ENCODE peak calls at places on chromosomes 11 and 22, in seven cellular contexts. O is K562, W is HCT116, L is T47D, Q is HepG2, H is GM12878, E is H1. Y is an unnamed sample.

GRCh38 chr11:33040127-33040861 is 922 bp downstream of the TCP11L1 start:
- DNase-seq in O (peak; percentile 21), W (no peak), L (peak; percentile 17), Q (no peak), H (no peak), E (no peak), Y (peak; percentile 43)

GRCh38 chr11:33438311-33438710 is 181.1 kb downstream of the HIPK3 start:
- DNase-seq in O (no peak), W (no peak), L (no peak), Q (no peak), H (no peak), E (no peak), Y (no peak)

GRCh38 chr22:42697542-42698013 is 23.1 kb downstream of the A4GALT start:
- DNase-seq in O (no peak), W (peak; percentile 49), L (no peak), Q (peak; percentile 61), H (no peak), E (no peak), Y (no peak)

GRCh38 chr11:92131289-92131890 is 93.2 kb upstream of the FAT3 start:
- DNase-seq in O (no peak), W (no peak), L (no peak), Q (no peak), H (no peak), E (no peak), Y (no peak)

GRCh38 chr11:45061641-45062040 is 84.8 kb upstream of the PRDM11 start:
- DNase-seq in O (no peak), W (no peak), L (no peak), Q (no peak), H (no peak), E (no peak), Y (no peak)

GRCh38 chr11:2567026-2567671 is 122.3 kb downstream of the KCNQ1 start:
- DNase-seq in O (no peak), W (no peak), L (no peak), Q (peak; percentile 48), H (no peak), E (no peak), Y (no peak)

GRCh38 chr22:43263645-43264514 is 76.9 kb upstream of the TTLL12 start:
- DNase-seq in O (peak; percentile 89), W (peak; percentile 48), L (no peak), Q (peak; percentile 64), H (peak; percentile 85), E (no peak), Y (peak; percentile 66)

GRCh38 chr11:8807544-8808225 is 103.3 kb upstream of the AKIP1 start:
- DNase-seq in O (no peak), W (no peak), L (peak; percentile 16), Q (no peak), H (no peak), E (no peak), Y (no peak)

GRCh38 chr22:17087176-17088131 is 2.7 kb downstream of the IL17RA start:
- DNase-seq in O (peak; percentile 27), W (no peak), L (no peak), Q (no peak), H (peak; percentile 55), E (no peak), Y (no peak)

GRCh38 chr11:117819096-117820040 is 5.2 kb downstream of the FXYD2 start:
- DNase-seq in O (peak; percentile 83), W (peak; percentile 70), L (peak; percentile 93), Q (peak; percentile 61), H (no peak), E (peak; percentile 86), Y (peak; percentile 74)

GRCh38 chr22:40107756-40108437 is 69.8 kb upstream of the TNRC6B start:
- DNase-seq in O (no peak), W (no peak), L (peak; percentile 71), Q (no peak), H (no peak), E (no peak), Y (no peak)

GRCh38 chr11:1165256-1166041 is 7.7 kb downstream of the MUC5AC start:
- DNase-seq in O (no peak), W (no peak), L (no peak), Q (no peak), H (no peak), E (no peak), Y (peak; percentile 30)

GRCh38 chr11:77299528-77299993 is 1.9 kb downstream of the GDPD4 start:
- DNase-seq in O (peak; percentile 65), W (peak; percentile 46), L (peak; percentile 25), Q (peak; percentile 84), H (no peak), E (no peak), Y (no peak)

GRCh38 chr11:32109596-32109995 is 18.7 kb downstream of the RCN1 start:
- DNase-seq in O (no peak), W (no peak), L (no peak), Q (no peak), H (no peak), E (no peak), Y (no peak)

GRCh38 chr11:131924446-131925240 is 554.2 kb downstream of the NTM start:
- DNase-seq in O (no peak), W (no peak), L (no peak), Q (no peak), H (no peak), E (no peak), Y (no peak)

GRCh38 chr11:61134801-61135257 is 26.4 kb downstream of the VPS37C start:
- DNase-seq in O (no peak), W (no peak), L (no peak), Q (no peak), H (no peak), E (no peak), Y (no peak)

GRCh38 chr11:980438-981365 is 55.0 kb downstream of the AP2A2 start:
- DNase-seq in O (no peak), W (no peak), L (peak; percentile 20), Q (no peak), H (no peak), E (no peak), Y (no peak)

GRCh38 chr11:86459682-86460460 is 85.2 kb downstream of the CCDC81 start:
- DNase-seq in O (no peak), W (peak; percentile 27), L (peak; percentile 79), Q (peak; percentile 49), H (no peak), E (no peak), Y (peak; percentile 14)

GRCh38 chr11:11073996-11074395 is 216.1 kb upstream of the ZBED5 start:
- DNase-seq in O (no peak), W (no peak), L (no peak), Q (no peak), H (no peak), E (no peak), Y (no peak)

GRCh38 chr11:128379587-128380279 is 207.6 kb downstream of the ETS1 start:
- DNase-seq in O (no peak), W (no peak), L (no peak), Q (no peak), H (no peak), E (no peak), Y (peak; percentile 28)

GRCh38 chr11:94678901-94679300 is 89.3 kb upstream of the AMOTL1 start:
- DNase-seq in O (no peak), W (no peak), L (no peak), Q (no peak), H (no peak), E (no peak), Y (no peak)
- TF ChIP-seq JUND in O (no peak), W (no peak), L (no peak), Q (no peak), H (no peak), E (no peak), Y (no peak)

DNA sequence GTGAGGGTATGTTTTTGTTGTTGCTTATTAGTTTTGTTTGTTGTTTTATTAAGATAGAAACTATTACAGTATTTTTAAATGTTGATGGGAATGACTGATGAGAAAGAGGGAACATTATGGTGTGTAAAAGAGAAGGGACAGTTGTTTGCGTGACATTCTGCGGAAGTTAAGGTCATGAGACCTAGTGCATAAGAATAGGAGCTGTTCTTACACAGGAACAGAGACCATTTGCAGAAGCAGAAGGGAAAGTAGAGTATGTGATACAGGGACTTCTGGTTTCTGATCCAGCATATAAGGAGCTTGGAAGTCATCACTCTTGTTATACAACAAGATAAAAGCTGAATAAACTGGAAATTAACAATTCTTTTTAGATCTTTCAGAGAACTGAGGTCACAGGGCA is 299.2 kb upstream of the API5 start:
- DNase-seq in O (no peak), W (no peak), L (no peak), Q (no peak), H (no peak), E (no peak), Y (no peak)
- TF ChIP-seq JUND in O (no peak), W (no peak), L (no peak), Q (no peak), H (no peak), E (no peak), Y (no peak)

GRCh38 chr22:37467556-37467955 is 18.6 kb downstream of the MFNG start:
- DNase-seq in O (no peak), W (no peak), L (no peak), Q (no peak), H (no peak), E (no peak), Y (no peak)
- TF ChIP-seq JUND in O (no peak), W (no peak), L (no peak), Q (no peak), H (no peak), E (no peak), Y (no peak)

GRCh38 chr11:119571311-119571710 is 148.3 kb upstream of the THY1 start:
- DNase-seq in O (no peak), W (no peak), L (no peak), Q (no peak), H (no peak), E (no peak), Y (no peak)

GRCh38 chr11:119567667-119568582 is 145.0 kb upstream of the THY1 start:
- DNase-seq in O (peak; percentile 41), W (no peak), L (no peak), Q (no peak), H (peak; percentile 56), E (no peak), Y (peak; percentile 75)

GRCh38 chr11:119578466-119579220 is 150.4 kb downstream of the NECTIN1 start:
- DNase-seq in O (no peak), W (no peak), L (no peak), Q (no peak), H (no peak), E (no peak), Y (no peak)

GRCh38 chr11:119572481-119573424 is 149.8 kb upstream of the THY1 start:
- DNase-seq in O (no peak), W (peak; percentile 43), L (no peak), Q (no peak), H (no peak), E (no peak), Y (no peak)

DNA sequence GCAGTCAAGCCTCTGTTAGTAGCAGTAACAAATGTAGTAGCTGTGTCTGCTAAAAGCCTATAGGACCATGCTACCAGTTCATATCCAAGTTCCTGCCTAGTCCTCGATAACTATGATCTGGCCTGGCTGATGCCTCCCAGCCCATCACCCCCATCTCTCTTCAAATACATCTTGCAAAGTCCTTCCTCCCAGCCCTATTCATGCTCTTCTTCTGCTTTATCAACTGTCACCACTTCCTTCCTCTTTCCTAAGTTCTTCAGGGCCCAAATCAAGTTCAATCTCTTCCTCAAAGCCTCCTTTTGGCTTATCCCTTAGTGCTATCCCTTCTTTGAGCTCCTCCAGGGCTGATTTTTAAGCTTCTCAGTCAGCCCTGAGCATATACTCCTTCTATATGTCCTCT is 150.9 kb upstream of the THY1 start:
- DNase-seq in O (no peak), W (no peak), L (no peak), Q (no peak), H (no peak), E (no peak), Y (no peak)
- TF ChIP-seq JUND in O (no peak), W (no peak), L (no peak), Q (no peak), H (no peak), E (no peak), Y (no peak)

GRCh38 chr11:43944761-43945311 is 2.4 kb downstream of the C11orf96 start:
- DNase-seq in O (peak; percentile 81), W (no peak), L (peak; percentile 70), Q (peak; percentile 19), H (no peak), E (peak; percentile 98), Y (peak; percentile 72)
- TF ChIP-seq JUND in O (no peak), W (no peak), L (no peak), Q (no peak), H (no peak), E (no peak), Y (no peak)